ENCODE peak calls at places on chromosome 3, in eight cellular contexts. One of them, this sample, is unnamed.

GRCh38 chr3:16516695-16517481 is 3.4 kb upstream of the RFTN1 start:
- DNase-seq in GM12864: no peak
- DNase-seq in hepatocyte: peak
- DNase-seq in OCI-LY7: no peak
- DNase-seq in HFF-Myc: no peak
- DNase-seq in Peyer's patch: peak
- DNase-seq in pancreas: no peak
- DNase-seq in AG04449: no peak
- DNase-seq in this sample: peak

GRCh38 chr3:103684956-103685355 is 1250.1 kb downstream of the ZPLD1 start:
- DNase-seq in GM12864: no peak
- DNase-seq in hepatocyte: no peak
- DNase-seq in OCI-LY7: no peak
- DNase-seq in HFF-Myc: no peak
- DNase-seq in Peyer's patch: no peak
- DNase-seq in pancreas: no peak
- DNase-seq in AG04449: no peak
- DNase-seq in this sample: peak

GRCh38 chr3:133915685-133916639 is 20.3 kb upstream of the RAB6B start:
- DNase-seq in GM12864: no peak
- DNase-seq in hepatocyte: peak
- DNase-seq in OCI-LY7: no peak
- DNase-seq in HFF-Myc: no peak
- DNase-seq in Peyer's patch: no peak
- DNase-seq in pancreas: no peak
- DNase-seq in AG04449: no peak
- DNase-seq in this sample: no peak

GRCh38 chr3:133944641-133945441 is 49.2 kb upstream of the RAB6B start:
- DNase-seq in GM12864: no peak
- DNase-seq in hepatocyte: peak
- DNase-seq in OCI-LY7: no peak
- DNase-seq in HFF-Myc: no peak
- DNase-seq in Peyer's patch: no peak
- DNase-seq in pancreas: no peak
- DNase-seq in AG04449: no peak
- DNase-seq in this sample: peak

GRCh38 chr3:128383316-128384235 is 83.1 kb downstream of the DNAJB8 start:
- DNase-seq in GM12864: no peak
- DNase-seq in hepatocyte: peak
- DNase-seq in OCI-LY7: no peak
- DNase-seq in HFF-Myc: no peak
- DNase-seq in Peyer's patch: no peak
- DNase-seq in pancreas: peak
- DNase-seq in AG04449: no peak
- DNase-seq in this sample: no peak

GRCh38 chr3:4343258-4343657 is 40.1 kb downstream of the SETMAR start:
- DNase-seq in GM12864: no peak
- DNase-seq in hepatocyte: no peak
- DNase-seq in OCI-LY7: no peak
- DNase-seq in HFF-Myc: no peak
- DNase-seq in Peyer's patch: no peak
- DNase-seq in pancreas: no peak
- DNase-seq in AG04449: peak
- DNase-seq in this sample: peak

GRCh38 chr3:25831578-25831977 is 41.7 kb downstream of the OXSM start:
- DNase-seq in GM12864: no peak
- DNase-seq in hepatocyte: peak
- DNase-seq in OCI-LY7: peak
- DNase-seq in HFF-Myc: peak
- DNase-seq in Peyer's patch: no peak
- DNase-seq in pancreas: no peak
- DNase-seq in AG04449: no peak
- DNase-seq in this sample: peak

GRCh38 chr3:52091566-52092290 is 35.4 kb upstream of the DUSP7 start:
- DNase-seq in GM12864: no peak
- DNase-seq in hepatocyte: no peak
- DNase-seq in OCI-LY7: no peak
- DNase-seq in HFF-Myc: no peak
- DNase-seq in Peyer's patch: no peak
- DNase-seq in pancreas: peak
- DNase-seq in AG04449: no peak
- DNase-seq in this sample: no peak

GRCh38 chr3:187740446-187741399 is 4.5 kb downstream of the BCL6 start:
- DNase-seq in GM12864: no peak
- DNase-seq in hepatocyte: peak
- DNase-seq in OCI-LY7: peak
- DNase-seq in HFF-Myc: peak
- DNase-seq in Peyer's patch: peak
- DNase-seq in pancreas: peak
- DNase-seq in AG04449: no peak
- DNase-seq in this sample: no peak

GRCh38 chr3:186990878-186991308 is 60.6 kb downstream of the ST6GAL1 start:
- DNase-seq in GM12864: no peak
- DNase-seq in hepatocyte: peak
- DNase-seq in OCI-LY7: no peak
- DNase-seq in HFF-Myc: no peak
- DNase-seq in Peyer's patch: no peak
- DNase-seq in pancreas: no peak
- DNase-seq in AG04449: no peak
- DNase-seq in this sample: peak

GRCh38 chr3:104628185-104628789 is 738.4 kb upstream of the ALCAM start:
- DNase-seq in GM12864: no peak
- DNase-seq in hepatocyte: peak
- DNase-seq in OCI-LY7: peak
- DNase-seq in HFF-Myc: peak
- DNase-seq in Peyer's patch: no peak
- DNase-seq in pancreas: no peak
- DNase-seq in AG04449: no peak
- DNase-seq in this sample: peak

GRCh38 chr3:8280161-8280560 is 221.5 kb upstream of the LMCD1 start:
- DNase-seq in GM12864: no peak
- DNase-seq in hepatocyte: no peak
- DNase-seq in OCI-LY7: no peak
- DNase-seq in HFF-Myc: no peak
- DNase-seq in Peyer's patch: no peak
- DNase-seq in pancreas: no peak
- DNase-seq in AG04449: no peak
- DNase-seq in this sample: no peak

GRCh38 chr3:135248217-135248616 is 453.2 kb downstream of the EPHB1 start:
- DNase-seq in GM12864: no peak
- DNase-seq in hepatocyte: no peak
- DNase-seq in OCI-LY7: no peak
- DNase-seq in HFF-Myc: no peak
- DNase-seq in Peyer's patch: no peak
- DNase-seq in pancreas: no peak
- DNase-seq in AG04449: no peak
- DNase-seq in this sample: no peak

GRCh38 chr3:45437388-45437787 is 49.0 kb downstream of the LARS2 start:
- DNase-seq in GM12864: no peak
- DNase-seq in hepatocyte: no peak
- DNase-seq in OCI-LY7: no peak
- DNase-seq in HFF-Myc: no peak
- DNase-seq in Peyer's patch: no peak
- DNase-seq in pancreas: no peak
- DNase-seq in AG04449: no peak
- DNase-seq in this sample: no peak

GRCh38 chr3:53056442-53056841 is 10.6 kb upstream of the SFMBT1 start:
- DNase-seq in GM12864: no peak
- DNase-seq in hepatocyte: no peak
- DNase-seq in OCI-LY7: no peak
- DNase-seq in HFF-Myc: no peak
- DNase-seq in Peyer's patch: no peak
- DNase-seq in pancreas: no peak
- DNase-seq in AG04449: no peak
- DNase-seq in this sample: no peak

GRCh38 chr3:2810723-2811122 is 299.5 kb downstream of the IL5RA start:
- DNase-seq in GM12864: no peak
- DNase-seq in hepatocyte: peak
- DNase-seq in OCI-LY7: no peak
- DNase-seq in HFF-Myc: no peak
- DNase-seq in Peyer's patch: no peak
- DNase-seq in pancreas: no peak
- DNase-seq in AG04449: no peak
- DNase-seq in this sample: no peak

GRCh38 chr3:186525369-186526255 is 18.6 kb downstream of the CRYGS start:
- DNase-seq in GM12864: no peak
- DNase-seq in hepatocyte: no peak
- DNase-seq in OCI-LY7: peak
- DNase-seq in HFF-Myc: no peak
- DNase-seq in Peyer's patch: peak
- DNase-seq in pancreas: no peak
- DNase-seq in AG04449: no peak
- DNase-seq in this sample: no peak

GRCh38 chr3:160196511-160197104 is 28.6 kb upstream of the C3orf80 start:
- DNase-seq in GM12864: no peak
- DNase-seq in hepatocyte: no peak
- DNase-seq in OCI-LY7: no peak
- DNase-seq in HFF-Myc: no peak
- DNase-seq in Peyer's patch: no peak
- DNase-seq in pancreas: no peak
- DNase-seq in AG04449: no peak
- DNase-seq in this sample: no peak

GRCh38 chr3:117624424-117624823 is 914.8 kb downstream of the TUSC7 start:
- DNase-seq in GM12864: no peak
- DNase-seq in hepatocyte: no peak
- DNase-seq in OCI-LY7: no peak
- DNase-seq in HFF-Myc: no peak
- DNase-seq in Peyer's patch: no peak
- DNase-seq in pancreas: no peak
- DNase-seq in AG04449: no peak
- DNase-seq in this sample: no peak

GRCh38 chr3:33884204-33884561 is 85.8 kb downstream of the PDCD6IP start:
- DNase-seq in GM12864: no peak
- DNase-seq in hepatocyte: no peak
- DNase-seq in OCI-LY7: no peak
- DNase-seq in HFF-Myc: peak
- DNase-seq in Peyer's patch: no peak
- DNase-seq in pancreas: no peak
- DNase-seq in AG04449: no peak
- DNase-seq in this sample: no peak
- TF ChIP-seq CTCF in GM12864: no peak
- TF ChIP-seq CTCF in hepatocyte: peak
- TF ChIP-seq CTCF in OCI-LY7: no peak
- TF ChIP-seq CTCF in HFF-Myc: peak
- TF ChIP-seq CTCF in Peyer's patch: no peak
- TF ChIP-seq CTCF in pancreas: no peak
- TF ChIP-seq CTCF in AG04449: peak
- TF ChIP-seq CTCF in this sample: peak

GRCh38 chr3:194554488-194555098 is 67.8 kb upstream of the ATP13A3 start:
- DNase-seq in GM12864: no peak
- DNase-seq in hepatocyte: no peak
- DNase-seq in OCI-LY7: no peak
- DNase-seq in HFF-Myc: no peak
- DNase-seq in Peyer's patch: no peak
- DNase-seq in pancreas: no peak
- DNase-seq in AG04449: no peak
- DNase-seq in this sample: no peak
- H3K4me3 ChIP-seq in GM12864: no peak
- H3K4me3 ChIP-seq in hepatocyte: no peak
- H3K4me3 ChIP-seq in OCI-LY7: no peak
- H3K4me3 ChIP-seq in HFF-Myc: no peak
- H3K4me3 ChIP-seq in Peyer's patch: no peak
- H3K4me3 ChIP-seq in pancreas: no peak
- H3K4me3 ChIP-seq in AG04449: no peak
- H3K4me3 ChIP-seq in this sample: no peak

GRCh38 chr3:54773251-54773650 is 154.6 kb downstream of the LRTM1 start:
- DNase-seq in GM12864: no peak
- DNase-seq in hepatocyte: no peak
- DNase-seq in OCI-LY7: no peak
- DNase-seq in HFF-Myc: no peak
- DNase-seq in Peyer's patch: no peak
- DNase-seq in pancreas: no peak
- DNase-seq in AG04449: no peak
- DNase-seq in this sample: no peak

GRCh38 chr3:54772707-54773106 is 155.2 kb downstream of the LRTM1 start:
- DNase-seq in GM12864: no peak
- DNase-seq in hepatocyte: no peak
- DNase-seq in OCI-LY7: no peak
- DNase-seq in HFF-Myc: no peak
- DNase-seq in Peyer's patch: no peak
- DNase-seq in pancreas: no peak
- DNase-seq in AG04449: no peak
- DNase-seq in this sample: no peak

GRCh38 chr3:54776601-54777000 is 151.3 kb downstream of the LRTM1 start:
- DNase-seq in GM12864: no peak
- DNase-seq in hepatocyte: no peak
- DNase-seq in OCI-LY7: no peak
- DNase-seq in HFF-Myc: no peak
- DNase-seq in Peyer's patch: no peak
- DNase-seq in pancreas: no peak
- DNase-seq in AG04449: no peak
- DNase-seq in this sample: no peak

GRCh38 chr3:54771050-54771449 is 156.8 kb downstream of the LRTM1 start:
- DNase-seq in GM12864: no peak
- DNase-seq in hepatocyte: no peak
- DNase-seq in OCI-LY7: no peak
- DNase-seq in HFF-Myc: no peak
- DNase-seq in Peyer's patch: no peak
- DNase-seq in pancreas: no peak
- DNase-seq in AG04449: no peak
- DNase-seq in this sample: no peak

DNA sequence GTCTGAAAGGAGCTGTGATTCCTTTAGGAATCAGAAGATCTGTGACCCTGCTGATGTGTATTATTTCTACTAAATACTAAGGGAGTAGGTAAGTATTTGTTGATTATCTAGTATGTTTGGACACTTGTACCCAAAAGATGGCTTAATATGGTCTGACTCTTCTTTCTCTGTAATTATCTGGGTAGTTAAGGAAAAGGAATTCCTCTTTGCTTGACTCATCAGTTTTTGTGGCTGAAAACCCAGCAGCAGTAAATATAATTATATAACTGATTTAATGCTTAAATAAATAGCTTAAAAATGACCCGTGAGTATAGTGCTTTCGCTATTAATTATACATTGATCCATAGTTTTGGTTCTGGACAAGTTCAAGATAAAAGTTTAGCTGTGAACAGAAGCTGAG is 155.8 kb downstream of the LRTM1 start:
- DNase-seq in GM12864: no peak
- DNase-seq in hepatocyte: no peak
- DNase-seq in OCI-LY7: no peak
- DNase-seq in HFF-Myc: no peak
- DNase-seq in Peyer's patch: no peak
- DNase-seq in pancreas: no peak
- DNase-seq in AG04449: no peak
- DNase-seq in this sample: no peak
- TF ChIP-seq CTCF in GM12864: no peak
- TF ChIP-seq CTCF in hepatocyte: no peak
- TF ChIP-seq CTCF in OCI-LY7: no peak
- TF ChIP-seq CTCF in HFF-Myc: no peak
- TF ChIP-seq CTCF in Peyer's patch: no peak
- TF ChIP-seq CTCF in pancreas: no peak
- TF ChIP-seq CTCF in AG04449: no peak
- TF ChIP-seq CTCF in this sample: no peak

DNA sequence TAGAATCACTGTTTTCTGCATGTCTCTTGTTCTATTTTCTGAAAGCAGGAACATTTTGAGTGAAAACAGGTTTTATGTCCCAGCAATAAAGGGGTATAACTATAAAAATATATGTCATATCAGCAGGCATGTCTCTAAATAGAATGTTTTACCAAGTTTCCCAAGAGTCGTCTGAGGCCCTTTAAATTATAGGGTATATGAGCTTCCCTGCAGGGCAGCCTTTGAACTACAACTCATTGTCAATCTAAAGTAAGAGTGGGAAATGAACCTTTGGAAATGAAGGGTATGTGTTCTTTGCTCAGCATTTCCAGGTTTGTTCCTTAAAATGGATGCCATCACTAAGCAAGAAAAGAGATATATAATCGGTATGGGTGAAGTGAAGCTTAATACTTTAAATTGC is 138.6 kb downstream of the LSAMP start:
- DNase-seq in GM12864: no peak
- DNase-seq in hepatocyte: no peak
- DNase-seq in OCI-LY7: no peak
- DNase-seq in HFF-Myc: no peak
- DNase-seq in Peyer's patch: no peak
- DNase-seq in pancreas: no peak
- DNase-seq in AG04449: no peak
- DNase-seq in this sample: no peak
- H3K4me3 ChIP-seq in GM12864: no peak
- H3K4me3 ChIP-seq in hepatocyte: no peak
- H3K4me3 ChIP-seq in OCI-LY7: no peak
- H3K4me3 ChIP-seq in HFF-Myc: no peak
- H3K4me3 ChIP-seq in Peyer's patch: no peak
- H3K4me3 ChIP-seq in pancreas: no peak
- H3K4me3 ChIP-seq in AG04449: no peak
- H3K4me3 ChIP-seq in this sample: no peak